ENCODE peak calls at places on chromosomes 2 and 18, in four cellular contexts. L is K562, O is prostate gland, B is H1. W is an unnamed sample.
A peak's percentile ranks its signal among the peaks of the same experiment; 100 is the strongest.

GRCh38 chr2:46306320-46306719 is 9.1 kb downstream of the EPAS1 start:
- DNase-seq in L (no peak), O (peak; percentile 41), B (no peak), W (no peak)

GRCh38 chr2:121947681-121948080 is 192.2 kb downstream of the TSN start:
- DNase-seq in L (no peak), O (no peak), B (no peak), W (no peak)

GRCh38 chr2:48512586-48512985 is 17.4 kb upstream of the STON1 start:
- DNase-seq in L (no peak), O (no peak), B (no peak), W (no peak)

GRCh38 chr18:23640023-23640422 is 22.7 kb downstream of the ANKRD29 start:
- DNase-seq in L (no peak), O (no peak), B (no peak), W (no peak)

GRCh38 chr2:37934591-37935513 is 9.8 kb downstream of the RMDN2 start:
- DNase-seq in L (no peak), O (no peak), B (no peak), W (no peak)

GRCh38 chr2:180625006-180625844 is 355.2 kb upstream of the UBE2E3 start:
- DNase-seq in L (no peak), O (no peak), B (no peak), W (no peak)

GRCh38 chr2:73112913-73113633 is at the start of gene RAB11FIP5:
- DNase-seq in L (peak; percentile 84), O (peak; percentile 74), B (peak; percentile 91), W (peak; percentile 85)

GRCh38 chr2:161352718-161353117 is 44.5 kb downstream of the PSMD14 start:
- DNase-seq in L (no peak), O (no peak), B (no peak), W (no peak)

GRCh38 chr18:43113220-43113895 is 2.1 kb downstream of the RIT2 start:
- DNase-seq in L (no peak), O (no peak), B (no peak), W (no peak)

GRCh38 chr18:57437782-57438668 is 2.9 kb downstream of the ONECUT2 start:
- DNase-seq in L (no peak), O (no peak), B (peak; percentile 88), W (peak; percentile 64)

GRCh38 chr18:48409591-48410094 is 460 bp upstream of the ZBTB7C start:
- DNase-seq in L (peak; percentile 4), O (no peak), B (peak; percentile 71), W (no peak)

GRCh38 chr2:238700506-238701050 is 147.3 kb upstream of the TWIST2 start:
- DNase-seq in L (no peak), O (no peak), B (no peak), W (no peak)

GRCh38 chr18:35355140-35355618 is 11.0 kb upstream of the ZNF24 start:
- DNase-seq in L (peak; percentile 52), O (peak; percentile 68), B (peak; percentile 62), W (peak; percentile 71)

GRCh38 chr2:214497489-214497888 is 86.6 kb downstream of the VWC2L start:
- DNase-seq in L (no peak), O (no peak), B (no peak), W (no peak)

GRCh38 chr2:7517122-7517487 is 599.9 kb downstream of the RNF144A start:
- DNase-seq in L (no peak), O (no peak), B (no peak), W (no peak)

GRCh38 chr2:241851325-241852115 is 7.2 kb downstream of the PDCD1 start:
- DNase-seq in L (no peak), O (no peak), B (peak; percentile 39), W (no peak)

GRCh38 chr2:239114119-239114581 is 266.3 kb downstream of the TWIST2 start:
- DNase-seq in L (no peak), O (no peak), B (no peak), W (no peak)

GRCh38 chr2:65800998-65801397 is 368.6 kb upstream of the SPRED2 start:
- DNase-seq in L (no peak), O (no peak), B (peak; percentile 54), W (peak; percentile 10)

GRCh38 chr18:12327510-12328178 is 19.6 kb downstream of the TUBB6 start:
- DNase-seq in L (peak; percentile 80), O (peak; percentile 31), B (peak; percentile 97), W (peak; percentile 81)

GRCh38 chr2:65386340-65386739 is 46.1 kb downstream of the SPRED2 start:
- DNase-seq in L (no peak), O (no peak), B (no peak), W (no peak)

GRCh38 chr2:170180031-170180566 is 2.2 kb downstream of the MYO3B start:
- DNase-seq in L (no peak), O (no peak), B (no peak), W (no peak)

GRCh38 chr2:55010149-55010591 is 40.1 kb downstream of the RTN4 start:
- DNase-seq in L (peak; percentile 30), O (peak; percentile 64), B (no peak), W (peak; percentile 75)

GRCh38 chr18:35950628-35950982 is 21.9 kb upstream of the RMP24 start:
- DNase-seq in L (no peak), O (no peak), B (no peak), W (no peak)

GRCh38 chr2:128867327-128867726 is 548.7 kb upstream of the HS6ST1 start:
- DNase-seq in L (no peak), O (no peak), B (no peak), W (no peak)

GRCh38 chr18:72456802-72457201 is 87.3 kb downstream of the CBLN2 start:
- DNase-seq in L (no peak), O (no peak), B (no peak), W (no peak)
- TF ChIP-seq POLR2AphosphoS5 in L (no peak), O (no peak), B (no peak), W (no peak)

GRCh38 chr2:70766357-70767093 is 1.5 kb downstream of the ADD2 start:
- DNase-seq in L (no peak), O (no peak), B (no peak), W (no peak)

GRCh38 chr2:70768585-70769085 is 635 bp upstream of the ADD2 start:
- DNase-seq in L (no peak), O (no peak), B (no peak), W (no peak)

GRCh38 chr2:70767094-70767698 is 804 bp downstream of the ADD2 start:
- DNase-seq in L (peak; percentile 69), O (no peak), B (peak; percentile 80), W (no peak)

GRCh38 chr2:70767699-70768584 is at the start of gene ADD2:
- DNase-seq in L (peak; percentile 87), O (no peak), B (peak; percentile 80), W (peak; percentile 9)

GRCh38 chr2:70765507-70765906 is 2.5 kb downstream of the ADD2 start:
- DNase-seq in L (no peak), O (no peak), B (no peak), W (no peak)
- H3K27me3 ChIP-seq in L (no peaks in the 10 kb centered on the region), O (peaks cover 20% of the 10 kb centered on the region), B (no peaks in the 10 kb centered on the region), W (peaks cover 79% of the 10 kb centered on the region)

GRCh38 chr18:55787674-55788073 is 199.7 kb upstream of the TCF4 start:
- DNase-seq in L (no peak), O (no peak), B (no peak), W (no peak)
- TF ChIP-seq POLR2AphosphoS5 in L (no peak), O (no peak), B (no peak), W (no peak)

DNA sequence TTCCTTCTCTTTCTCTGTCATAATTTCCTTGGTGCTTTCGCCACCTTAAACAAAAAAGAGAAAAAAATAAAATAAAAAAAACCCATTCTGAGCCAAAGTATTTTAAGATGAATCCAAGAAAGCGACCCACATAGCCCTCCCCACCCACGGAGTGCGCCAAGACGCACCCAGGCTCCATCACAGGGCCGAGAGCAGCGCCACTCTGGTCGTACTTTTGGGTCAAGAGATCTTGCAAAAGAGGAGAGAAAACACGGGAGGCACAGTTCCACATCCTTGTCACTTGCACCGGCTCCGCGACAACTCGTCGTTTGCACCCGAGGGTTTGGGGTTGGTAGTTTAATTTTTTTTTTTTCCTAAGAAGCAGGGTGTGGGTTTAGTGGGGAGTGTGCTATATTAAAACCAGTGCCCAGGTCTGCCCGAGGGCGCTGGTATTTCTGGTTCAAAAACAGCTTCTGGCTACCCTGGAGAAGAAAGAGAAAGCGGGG is 1.7 kb upstream of the SP9 start:
- DNase-seq in L (no peak), O (no peak), B (no peak), W (no peak)
- H3K27me3 ChIP-seq in L (peaks cover 51% of the 10 kb centered on the region), O (peaks cover 82% of the 10 kb centered on the region), B (peaks cover 98% of the 10 kb centered on the region), W (peaks cover 100% of the 10 kb centered on the region)

GRCh38 chr2:234368861-234369261 is 128.0 kb downstream of the ARL4C start:
- DNase-seq in L (peak; percentile 5), O (peak; percentile 93), B (no peak), W (peak; percentile 55)
- TF ChIP-seq POLR2AphosphoS5 in L (no peak), O (peak; percentile 98), B (no peak), W (peak; percentile 82)

GRCh38 chr2:204175552-204176271 is 239.1 kb downstream of the ICOS start:
- DNase-seq in L (no peak), O (no peak), B (no peak), W (no peak)

GRCh38 chr2:204174034-204174433 is 237.5 kb downstream of the ICOS start:
- DNase-seq in L (no peak), O (no peak), B (no peak), W (no peak)

GRCh38 chr2:204172074-204172600 is 235.6 kb downstream of the ICOS start:
- DNase-seq in L (no peak), O (no peak), B (no peak), W (no peak)

GRCh38 chr2:204170419-204170818 is 233.9 kb downstream of the ICOS start:
- DNase-seq in L (no peak), O (no peak), B (no peak), W (no peak)

DNA sequence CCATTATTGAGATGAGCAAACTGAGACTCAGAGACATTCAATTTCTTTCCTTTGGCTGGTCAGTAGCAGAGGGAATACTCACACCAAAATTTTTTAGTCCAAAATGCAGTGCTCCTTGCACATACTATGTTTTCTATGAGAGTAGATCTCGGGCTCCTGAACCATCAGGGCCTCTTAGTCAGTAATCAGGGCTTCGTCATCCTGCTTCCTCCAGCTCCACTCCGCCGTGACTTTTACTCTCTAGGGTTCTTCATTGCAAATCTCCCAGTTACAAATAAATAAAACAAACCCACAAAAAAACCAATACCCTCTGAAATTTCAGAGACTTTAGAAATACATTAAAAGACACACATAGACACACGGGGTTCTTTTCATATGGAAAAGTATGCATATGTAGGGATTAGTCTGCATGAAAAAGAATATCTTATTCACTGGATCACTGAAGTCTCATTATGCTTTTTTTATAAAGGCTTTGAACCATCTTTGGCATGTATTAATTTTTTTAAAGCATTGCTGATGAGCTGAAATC is 234.9 kb downstream of the ICOS start:
- DNase-seq in L (no peak), O (no peak), B (no peak), W (no peak)
- H3K27me3 ChIP-seq in L (no peaks in the 10 kb centered on the region), O (no peaks in the 10 kb centered on the region), B (no peaks in the 10 kb centered on the region), W (no peaks in the 10 kb centered on the region)

DNA sequence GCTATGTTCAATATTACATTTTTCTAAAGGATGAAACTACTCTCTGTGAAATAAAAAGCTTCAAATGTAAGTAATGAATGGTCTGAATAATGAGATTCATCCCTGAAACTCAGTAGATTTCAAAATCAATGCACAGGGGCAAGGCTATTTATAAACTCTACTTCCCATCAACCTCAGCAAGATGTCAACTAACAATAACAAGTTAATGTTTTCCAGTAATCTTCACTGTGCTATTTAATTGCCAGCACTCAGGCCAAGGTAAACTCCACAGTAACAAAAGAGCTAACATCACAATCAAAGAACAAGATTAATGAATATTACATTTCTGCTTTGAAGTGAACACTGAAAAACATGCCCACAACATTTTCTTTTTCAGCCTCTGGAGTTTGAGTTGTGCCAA is 144.3 kb upstream of the ZFP36L2 start:
- DNase-seq in L (no peak), O (peak; percentile 40), B (no peak), W (no peak)
- TF ChIP-seq POLR2AphosphoS5 in L (no peak), O (peak; percentile 89), B (no peak), W (peak; percentile 73)

GRCh38 chr2:29920631-29921559 is 491 bp downstream of the ALK start:
- DNase-seq in L (no peak), O (no peak), B (peak; percentile 87), W (no peak)
- H3K27me3 ChIP-seq in L (peaks cover 3% of the 10 kb centered on the region), O (peaks cover 4% of the 10 kb centered on the region), B (peaks cover 33% of the 10 kb centered on the region), W (peaks cover 70% of the 10 kb centered on the region)

W was measured in transverse colon.